ENCODE peak calls at places on chromosomes 12 and 14, in six cellular contexts. P, H, O, V, R and E are unnamed samples.

GRCh38 chr12:123085046-123085445 is 65.8 kb downstream of the PITPNM2 start:
- DNase-seq in H (no peak), R (no peak), O (no peak), P (no peak), V (no peak), E (no peak)

GRCh38 chr14:97844042-97844441 is 1046.9 kb downstream of the VRK1 start:
- DNase-seq in R (no peak), H (no peak), P (no peak), O (no peak), V (no peak), E (no peak)

GRCh38 chr12:24069532-24070395 is 120.3 kb upstream of the SOX5 start:
- DNase-seq in R (no peak), P (peak), H (no peak), O (no peak), V (no peak), E (no peak)

GRCh38 chr12:108234155-108234554 is 105.0 kb downstream of the CMKLR1 start:
- DNase-seq in V (no peak), O (no peak), H (peak), P (no peak), R (no peak), E (peak)

GRCh38 chr12:52519826-52520662 is at the start of gene KRT5:
- DNase-seq in P (no peak), H (no peak), O (no peak), R (peak), V (no peak), E (no peak)

GRCh38 chr14:60164404-60164716 is 838 bp downstream of the DHRS7 start:
- DNase-seq in R (no peak), V (no peak), H (peak), O (no peak), P (no peak), E (no peak)

GRCh38 chr14:69346710-69347109 is 51.4 kb downstream of the ERH start:
- DNase-seq in P (peak), H (peak), V (peak), O (peak), R (no peak), E (no peak)

GRCh38 chr14:104321151-104322130 is 183.1 kb downstream of the KIF26A start:
- DNase-seq in P (no peak), V (no peak), R (peak), O (peak), H (no peak), E (no peak)

GRCh38 chr12:7806863-7807487 is 17.8 kb downstream of the NANOG start:
- DNase-seq in V (peak), R (peak), H (peak), P (peak), O (no peak), E (peak)
- TF ChIP-seq CTCF in V (peak), R (peak), H (peak), P (peak), O (peak), E (peak)

DNA sequence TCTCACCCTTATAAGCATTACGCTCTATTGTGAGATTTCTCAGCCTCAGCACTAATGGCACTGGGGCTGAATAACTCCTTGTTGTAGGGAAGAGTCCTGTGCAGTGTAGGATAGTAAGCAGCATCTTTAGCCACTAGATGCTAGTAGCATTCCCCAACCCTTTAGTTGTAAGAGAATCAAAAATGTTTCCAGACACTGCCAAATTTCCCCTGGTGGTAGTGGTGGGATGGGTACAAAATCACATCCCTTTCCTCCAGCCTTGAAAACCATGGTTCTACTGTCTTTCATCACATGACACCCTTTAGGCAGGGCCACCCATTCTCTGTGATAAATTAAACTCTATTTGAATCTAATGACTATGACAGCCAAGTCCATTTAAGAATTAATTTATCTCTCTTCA is 199.3 kb downstream of the ANO4 start:
- DNase-seq in V (no peak), O (no peak), R (no peak), P (peak), H (no peak), E (no peak)
- TF ChIP-seq CTCF in V (no peak), O (no peak), R (no peak), P (peak), H (no peak), E (no peak)

DNA sequence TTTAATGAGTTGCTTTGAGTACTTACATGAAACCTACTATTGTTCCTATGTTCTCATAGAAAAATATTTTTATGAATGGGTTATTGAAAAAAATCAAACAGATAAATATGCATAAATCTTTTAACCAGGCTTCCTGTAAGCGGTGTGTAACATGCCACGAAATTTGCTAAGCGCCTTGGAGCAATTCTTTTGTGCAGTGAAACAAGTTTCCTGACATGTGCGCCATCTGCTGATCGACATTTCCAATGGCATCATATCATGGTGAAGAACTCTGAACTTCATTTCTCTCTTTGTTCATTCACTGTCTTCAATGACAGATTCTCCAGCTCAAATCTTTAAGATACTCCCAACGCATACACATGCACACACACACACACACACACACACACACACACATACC is 145.6 kb upstream of the NAV3 start:
- DNase-seq in V (peak), O (no peak), H (peak), R (peak), P (peak), E (peak)
- TF ChIP-seq CTCF in V (peak), O (peak), H (peak), R (peak), P (peak), E (peak)

DNA sequence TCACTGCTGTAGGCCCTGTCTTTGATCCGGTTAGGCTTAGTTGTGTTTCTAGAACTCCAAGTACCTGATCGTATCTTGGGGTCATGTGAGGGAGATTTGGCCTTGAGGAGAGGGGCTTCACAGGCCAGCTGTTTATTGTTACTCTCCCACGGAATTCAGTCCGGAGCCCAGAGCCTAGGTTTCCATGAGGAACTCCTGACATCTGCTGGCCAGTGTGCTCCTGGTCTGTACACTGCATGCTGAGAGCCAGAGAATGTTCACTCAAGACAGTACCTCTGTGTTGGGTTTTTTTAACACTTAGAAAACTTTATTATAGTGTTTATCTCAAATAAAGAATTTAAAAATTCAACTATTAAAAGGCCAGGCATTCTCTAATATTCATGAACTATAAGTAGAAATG is 341.0 kb upstream of the TMEM132C start:
- DNase-seq in P (peak), H (peak), V (peak), O (no peak), R (no peak), E (no peak)
- TF ChIP-seq CTCF in P (peak), H (peak), V (peak), O (peak), R (no peak), E (peak)